ENCODE peak calls at places on chromosomes 12 and 14, in nine cellular contexts. F, C, R, X, U, W, G, O and Z are unnamed samples.

GRCh38 chr14:59363545-59364226 is 101.5 kb downstream of the GPR135 start:
- DNase-seq in W (no peak), F (no peak), G (peak), U (no peak), C (no peak), R (no peak), X (no peak), O (peak), Z (no peak)

GRCh38 chr12:99455350-99456037 is 192.1 kb upstream of the GARIN6 start:
- DNase-seq in X (no peak), F (no peak), U (peak), O (peak), G (peak), R (no peak), C (no peak), W (no peak), Z (no peak)

GRCh38 chr12:26188132-26188531 is 7.2 kb upstream of the SSPN start:
- DNase-seq in X (no peak), O (no peak), W (no peak), R (no peak), C (no peak), G (peak), U (no peak), F (no peak), Z (no peak)

GRCh38 chr12:75505706-75506312 is 5.6 kb downstream of the KRR1 start:
- DNase-seq in O (peak), U (no peak), F (no peak), W (no peak), R (no peak), G (peak), X (no peak), C (no peak), Z (no peak)

GRCh38 chr14:36522972-36523685 is 3.1 kb upstream of the NKX2-1 start:
- DNase-seq in G (no peak), U (no peak), O (no peak), W (no peak), X (no peak), R (no peak), F (no peak), C (peak), Z (no peak)

GRCh38 chr12:91384391-91384790 is 201.8 kb upstream of the DCN start:
- DNase-seq in O (no peak), F (no peak), G (no peak), C (no peak), R (no peak), X (no peak), W (no peak), U (no peak), Z (no peak)

GRCh38 chr14:80865565-80865964 is 76.0 kb downstream of the CEP128 start:
- DNase-seq in G (no peak), R (no peak), O (no peak), W (no peak), C (no peak), F (no peak), U (no peak), X (no peak), Z (no peak)

GRCh38 chr14:22689186-22689585 is 45.0 kb upstream of the OR6J1 start:
- DNase-seq in X (no peak), W (no peak), U (no peak), C (no peak), R (no peak), O (peak), G (peak), F (no peak), Z (no peak)

GRCh38 chr12:24424889-24425600 is 475.6 kb upstream of the SOX5 start:
- DNase-seq in G (no peak), R (no peak), X (no peak), O (no peak), F (no peak), W (no peak), C (no peak), U (no peak), Z (no peak)

GRCh38 chr14:91418387-91419043 is 895 bp upstream of the CCDC88C start:
- DNase-seq in W (peak), F (peak), X (peak), C (peak), G (peak), U (peak), R (no peak), O (peak), Z (no peak)

GRCh38 chr12:24470050-24470449 is 478.9 kb downstream of the BCAT1 start:
- DNase-seq in X (no peak), W (no peak), U (no peak), C (no peak), O (peak), F (no peak), G (no peak), R (no peak), Z (no peak)

GRCh38 chr14:104383088-104383805 is 196.3 kb upstream of the C14orf180 start:
- DNase-seq in F (no peak), C (no peak), X (no peak), G (no peak), U (no peak), O (peak), W (no peak), R (no peak), Z (peak)

GRCh38 chr14:101623077-101623372 is 61.7 kb downstream of the DIO3 start:
- DNase-seq in C (no peak), X (no peak), G (no peak), U (no peak), R (no peak), O (no peak), W (no peak), F (no peak), Z (no peak)

GRCh38 chr12:123106640-123107359 is 44.1 kb downstream of the PITPNM2 start:
- DNase-seq in R (no peak), G (no peak), X (peak), O (peak), W (peak), C (no peak), F (peak), U (no peak), Z (no peak)

GRCh38 chr14:38122241-38122640 is 85.5 kb upstream of the SSTR1 start:
- DNase-seq in F (no peak), G (no peak), U (no peak), X (no peak), O (no peak), R (no peak), W (no peak), C (no peak), Z (no peak)

GRCh38 chr12:75705749-75706719 is 194.6 kb upstream of the KRR1 start:
- DNase-seq in O (peak), C (peak), R (no peak), F (no peak), U (no peak), X (peak), G (peak), W (no peak), Z (no peak)

GRCh38 chr14:76942288-76942778 is 86.2 kb downstream of the IRF2BPL start:
- DNase-seq in F (no peak), U (no peak), R (no peak), X (no peak), O (no peak), W (no peak), C (no peak), G (no peak), Z (no peak)

GRCh38 chr14:54186821-54187365 is 209.9 kb upstream of the CDKN3 start:
- DNase-seq in U (no peak), F (no peak), O (no peak), X (no peak), W (no peak), R (no peak), C (peak), G (no peak), Z (no peak)

DNA sequence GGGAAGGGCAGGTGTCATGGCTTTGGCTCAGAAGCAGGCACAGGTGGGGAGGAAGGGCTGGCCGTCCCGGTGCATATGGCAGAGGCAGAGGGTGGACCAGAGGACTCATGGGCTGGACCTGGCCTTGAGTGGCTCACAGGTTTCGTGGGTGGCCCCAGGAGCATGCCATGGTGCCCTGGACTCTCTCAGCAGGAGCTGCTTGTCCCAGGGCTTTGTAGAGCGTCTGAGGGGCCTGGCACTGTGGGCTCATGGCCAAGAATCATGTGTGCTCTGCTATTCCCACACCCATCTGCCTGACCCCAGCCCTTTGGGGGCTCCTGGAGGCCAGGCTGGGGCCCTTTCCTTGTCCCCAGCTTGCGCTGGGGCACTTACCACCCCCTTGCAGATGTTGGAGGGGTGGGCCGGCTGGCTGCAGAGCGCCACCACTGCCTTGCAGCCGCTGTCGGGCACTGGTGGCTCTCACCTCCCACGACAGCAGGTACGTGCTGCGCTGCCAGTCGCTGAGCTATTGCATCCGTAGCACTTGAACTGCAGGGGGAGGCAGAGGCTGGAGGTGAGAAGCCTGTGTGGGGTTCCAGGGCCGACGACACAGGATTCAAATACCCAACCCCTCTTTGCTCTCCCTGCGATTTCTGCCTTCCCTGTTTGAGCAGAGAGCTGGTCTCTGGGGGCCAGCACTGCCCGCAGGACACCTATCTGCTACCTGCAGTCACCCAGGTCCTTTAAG is 187.4 kb upstream of the PRMT8 start:
- DNase-seq in G (no peak), F (no peak), O (no peak), U (no peak), R (no peak), X (no peak), C (peak), W (no peak), Z (no peak)
- TF ChIP-seq CTCF in G (peak), F (no peak), O (no peak), U (no peak), R (no peak), X (no peak), C (no peak), W (no peak), Z (no peak)

GRCh38 chr12:67268896-67269631 is at the start of gene CAND1:
- DNase-seq in X (peak), O (peak), F (peak), R (peak), U (peak), G (peak), W (peak), C (peak), Z (peak)
- TF ChIP-seq CTCF in X (no peak), O (peak), F (no peak), R (no peak), U (no peak), G (peak), W (no peak), C (no peak), Z (no peak)

GRCh38 chr12:6276936-6277615 is 33.4 kb upstream of the PLEKHG6 start:
- DNase-seq in R (no peak), C (no peak), X (peak), O (peak), F (peak), G (no peak), U (no peak), W (no peak), Z (no peak)
- TF ChIP-seq CTCF in R (no peak), C (no peak), X (no peak), O (no peak), F (peak), G (peak), U (no peak), W (no peak), Z (no peak)

DNA sequence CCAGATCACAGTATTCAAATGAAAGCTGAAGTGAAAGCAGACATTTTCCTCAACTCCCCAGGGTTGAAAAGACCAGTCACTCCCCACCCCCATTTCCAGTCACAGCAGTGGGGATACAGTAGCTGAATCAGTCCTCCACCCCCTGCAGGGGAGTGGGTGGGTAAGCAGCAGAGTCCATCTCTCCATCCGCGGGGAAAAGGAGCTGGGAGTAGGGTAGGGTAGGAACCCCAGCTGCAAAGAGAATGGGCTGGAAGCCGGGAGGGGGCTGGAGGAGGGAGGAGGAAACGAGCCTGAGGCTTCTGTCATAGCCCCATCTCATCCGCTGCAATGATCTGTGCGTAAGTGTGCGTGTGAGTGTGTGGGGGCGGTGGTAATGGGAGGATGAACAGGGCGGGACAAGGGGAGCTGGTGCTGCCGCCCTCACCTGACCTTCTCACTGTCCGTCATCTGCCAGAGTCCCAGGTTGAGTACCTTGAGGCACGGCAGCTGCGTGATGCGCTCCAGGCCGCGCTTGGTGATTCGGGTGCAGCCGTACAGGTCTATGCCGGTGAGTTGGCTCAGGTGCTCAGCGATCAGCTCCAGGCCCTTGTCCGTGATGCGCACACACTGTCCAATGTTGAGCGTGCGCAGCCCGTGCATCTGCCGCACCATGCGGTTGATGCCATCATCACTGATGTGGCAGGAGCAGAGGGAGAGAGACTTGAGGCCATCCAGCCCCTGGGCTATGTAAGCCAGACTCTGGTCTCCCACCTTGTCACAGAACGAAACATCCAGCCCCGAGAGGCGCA is 1.7 kb downstream of the FBXL14 start:
- DNase-seq in R (no peak), U (no peak), W (peak), F (peak), O (peak), X (peak), C (peak), G (peak), Z (no peak)
- TF ChIP-seq CTCF in R (no peak), U (no peak), W (no peak), F (no peak), O (peak), X (no peak), C (no peak), G (peak), Z (no peak)

DNA sequence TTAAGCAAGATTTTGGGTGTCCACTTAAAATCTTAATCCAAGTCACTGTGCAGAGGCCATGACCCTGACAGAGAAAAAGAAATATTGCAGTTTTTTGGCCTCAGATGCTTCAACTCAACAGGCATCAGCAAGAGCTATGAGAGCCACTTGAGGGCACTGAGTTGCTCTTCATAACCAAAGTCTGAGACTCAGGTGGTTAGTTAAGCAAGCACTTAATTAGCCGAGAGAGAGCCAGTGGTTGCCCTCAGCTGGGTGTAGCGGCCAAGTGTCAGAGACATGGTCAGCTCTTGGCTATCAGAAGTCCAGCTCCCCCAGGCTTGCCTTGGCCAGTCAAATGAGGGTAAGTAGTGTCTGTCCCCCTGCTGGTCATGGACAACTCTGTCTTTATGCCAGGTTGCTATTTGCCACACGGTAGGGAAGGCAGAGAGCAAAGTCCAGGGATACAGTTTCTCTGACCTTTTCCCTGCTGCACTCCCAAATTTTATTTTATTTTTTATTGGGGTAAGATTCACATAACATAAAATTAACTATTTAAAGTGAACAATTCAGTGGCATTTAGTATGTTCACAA is 9.0 kb upstream of the KRT71 start:
- DNase-seq in O (no peak), W (no peak), U (no peak), C (no peak), X (peak), F (no peak), R (no peak), G (no peak), Z (no peak)
- TF ChIP-seq CTCF in O (peak), W (no peak), U (peak), C (no peak), X (no peak), F (no peak), R (peak), G (peak), Z (no peak)

DNA sequence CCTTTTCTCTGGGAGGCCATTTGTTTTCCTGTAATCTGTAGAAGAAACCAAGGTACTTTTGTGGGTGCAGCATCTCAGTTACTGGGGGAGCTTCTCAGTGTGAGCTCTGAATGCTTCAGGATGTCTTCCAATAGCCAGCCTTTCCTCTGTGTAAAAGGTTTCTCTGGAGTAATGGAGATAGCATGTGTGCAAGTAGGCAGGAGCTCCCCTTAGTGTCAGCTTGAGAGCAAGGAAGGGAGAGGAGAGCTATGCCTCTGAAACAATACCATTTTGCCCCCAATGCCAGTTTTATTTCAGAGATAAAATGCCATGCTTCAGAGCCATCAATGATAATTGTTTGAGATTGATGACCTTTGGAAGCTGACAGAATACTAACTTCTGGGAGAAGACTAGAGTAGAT is 125.5 kb downstream of the CRADD start:
- DNase-seq in R (no peak), O (no peak), U (no peak), X (no peak), C (no peak), F (no peak), W (no peak), G (peak), Z (no peak)
- TF ChIP-seq CTCF in R (no peak), O (no peak), U (no peak), X (no peak), C (no peak), F (no peak), W (no peak), G (peak), Z (peak)

GRCh38 chr12:2383276-2384028 is 330.7 kb downstream of the CACNA1C start:
- DNase-seq in U (no peak), X (peak), W (no peak), F (no peak), C (no peak), O (no peak), R (no peak), G (no peak), Z (no peak)

GRCh38 chr12:2384029-2384386 is 331.2 kb downstream of the CACNA1C start:
- DNase-seq in C (no peak), G (no peak), F (peak), R (no peak), U (no peak), W (no peak), O (no peak), X (peak), Z (no peak)

GRCh38 chr12:2385529-2385928 is 332.7 kb downstream of the CACNA1C start:
- DNase-seq in X (no peak), C (no peak), W (no peak), R (no peak), U (no peak), O (no peak), G (no peak), F (no peak), Z (no peak)

GRCh38 chr12:2384533-2385328 is 331.9 kb downstream of the CACNA1C start:
- DNase-seq in U (no peak), R (no peak), C (no peak), X (no peak), O (no peak), G (peak), F (no peak), W (no peak), Z (no peak)

DNA sequence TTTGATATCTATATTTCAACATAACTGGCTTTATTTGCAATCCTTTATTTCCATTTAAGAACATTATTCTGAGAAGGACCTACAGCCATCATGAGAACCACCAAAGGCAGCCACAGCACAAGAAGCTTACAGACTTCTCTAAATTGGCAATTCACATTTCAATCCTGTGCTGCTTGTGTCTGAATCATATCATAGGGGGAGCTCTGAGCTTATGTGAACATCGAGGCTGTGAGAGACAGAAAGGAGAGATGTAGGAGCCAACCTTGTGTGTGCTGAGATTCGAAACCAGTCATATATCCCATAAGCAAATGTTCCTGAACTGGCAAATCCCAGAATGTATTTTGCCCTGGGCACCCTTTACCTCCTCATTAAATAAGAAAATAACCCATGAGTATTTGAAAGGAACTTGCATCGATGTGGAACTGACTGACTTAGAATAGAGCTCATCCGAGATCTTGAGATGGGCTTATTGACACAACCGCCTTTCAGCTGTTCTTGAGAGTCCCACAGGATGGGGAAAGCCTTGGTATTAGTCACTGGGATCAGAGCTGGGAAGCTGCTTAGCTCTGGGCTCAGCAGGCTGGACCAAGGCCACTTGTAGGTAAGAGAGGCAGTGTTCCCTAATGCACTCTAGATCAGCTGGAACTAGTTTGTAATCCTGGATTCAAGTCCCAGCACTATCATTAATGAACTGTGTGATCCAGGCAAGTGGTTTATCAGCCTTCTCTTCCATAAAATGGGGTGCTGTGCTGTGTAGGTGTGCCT is 329.8 kb downstream of the CACNA1C start:
- DNase-seq in W (no peak), C (no peak), O (no peak), G (no peak), F (no peak), X (no peak), R (peak), U (no peak), Z (peak)
- TF ChIP-seq CTCF in W (no peak), C (no peak), O (peak), G (no peak), F (no peak), X (no peak), R (no peak), U (no peak), Z (peak)

GRCh38 chr14:28681681-28682080 is 84.9 kb upstream of the FOXG1 start:
- DNase-seq in R (no peak), O (no peak), G (no peak), C (no peak), F (no peak), W (no peak), U (no peak), X (no peak), Z (no peak)
- TF ChIP-seq CTCF in R (no peak), O (no peak), G (no peak), C (no peak), F (no peak), W (no peak), U (no peak), X (no peak), Z (no peak)

GRCh38 chr12:29796823-29797263 is 13.1 kb upstream of the TMTC1 start:
- DNase-seq in W (no peak), X (peak), F (peak), C (no peak), U (peak), O (peak), R (no peak), G (peak), Z (no peak)
- TF ChIP-seq CTCF in W (no peak), X (no peak), F (no peak), C (no peak), U (no peak), O (no peak), R (no peak), G (no peak), Z (no peak)